ENCODE peak calls at places on chromosome 5, in seven cellular contexts. L, F, A, N, I, K and U are unnamed samples.

GRCh38 chr5:138873096-138873885 is 1.8 kb downstream of the LRRTM2 start:
- ATAC-seq in L (no peak), A (no peak), F (no peak), K (no peak), I (no peak), N (no peak), U (no peak)

GRCh38 chr5:83006683-83007283 is 70.4 kb downstream of the TMEM167A start:
- ATAC-seq in L (no peak), K (no peak), F (no peak), N (no peak), I (no peak), A (no peak), U (no peak)

GRCh38 chr5:143135832-143136551 is 267.5 kb downstream of the NR3C1 start:
- ATAC-seq in A (peak), F (no peak), I (no peak), K (peak), N (no peak), L (peak), U (no peak)

GRCh38 chr5:41415242-41415641 is 95.2 kb downstream of the PLCXD3 start:
- ATAC-seq in I (no peak), N (no peak), F (no peak), K (no peak), L (no peak), A (no peak), U (no peak)

GRCh38 chr5:125719681-125720676 is 703.2 kb upstream of the GRAMD2B start:
- ATAC-seq in K (no peak), I (no peak), L (no peak), F (no peak), N (no peak), A (peak), U (no peak)

GRCh38 chr5:132439521-132440206 is 50.9 kb downstream of the IRF1 start:
- ATAC-seq in A (peak), N (peak), L (peak), I (peak), F (no peak), K (peak), U (peak)

GRCh38 chr5:40791715-40792139 is 6.4 kb downstream of the PRKAA1 start:
- ATAC-seq in A (peak), I (no peak), L (no peak), F (no peak), K (peak), N (peak), U (no peak)

GRCh38 chr5:138096363-138096762 is 12.5 kb downstream of the WNT8A start:
- ATAC-seq in N (no peak), L (no peak), A (no peak), F (no peak), I (no peak), K (peak), U (no peak)

GRCh38 chr5:73796164-73797141 is 170.5 kb downstream of the ARHGEF28 start:
- ATAC-seq in L (peak), A (no peak), F (peak), K (peak), I (peak), N (peak), U (peak)

GRCh38 chr5:112720576-112720975 is 17.1 kb upstream of the APC start:
- ATAC-seq in K (no peak), I (no peak), N (no peak), F (no peak), L (no peak), A (no peak), U (no peak)

GRCh38 chr5:163384669-163385068 is 52.7 kb upstream of the CCNG1 start:
- ATAC-seq in N (no peak), I (no peak), F (no peak), L (no peak), A (no peak), K (no peak), U (no peak)